ENCODE peak calls at places on chromosomes 3 and 15, in eight cellular contexts. V, T, Y, A, F, G, K and C are unnamed samples.

GRCh38 chr3:171833775-171834460 is 9.2 kb upstream of the TMEM212 start:
- DNase-seq in V (no peak), T (no peak), Y (no peak), A (no peak), F (peak; percentile 32), G (no peak), K (no peak), C (peak; percentile 52)

GRCh38 chr3:80696280-80696679 is 928.5 kb upstream of the ROBO1 start:
- DNase-seq in V (no peak), T (no peak), Y (no peak), A (no peak), F (no peak), G (peak; percentile 22), K (peak; percentile 78), C (no peak)

GRCh38 chr15:84982301-84982920 is 755 bp downstream of the PDE8A start:
- DNase-seq in V (peak; percentile 34), T (peak; percentile 44), Y (no peak), A (peak; percentile 33), F (no peak), G (peak; percentile 54), K (peak; percentile 42), C (no peak)

GRCh38 chr3:127632441-127632840 is 3.5 kb downstream of the PODXL2 start:
- DNase-seq in V (no peak), T (no peak), Y (no peak), A (no peak), F (no peak), G (no peak), K (no peak), C (no peak)

GRCh38 chr3:50806806-50807205 is 132.1 kb downstream of the DOCK3 start:
- DNase-seq in V (peak; percentile 4), T (no peak), Y (no peak), A (no peak), F (no peak), G (no peak), K (peak; percentile 10), C (peak; percentile 14)

GRCh38 chr3:64687781-64688515 is at the start of gene ADAMTS9:
- DNase-seq in V (peak; percentile 91), T (peak; percentile 80), Y (no peak), A (peak; percentile 80), F (no peak), G (peak; percentile 54), K (peak; percentile 85), C (peak; percentile 66)

GRCh38 chr3:99895706-99896441 is 78.2 kb downstream of the CMSS1 start:
- DNase-seq in V (no peak), T (no peak), Y (no peak), A (no peak), F (no peak), G (no peak), K (no peak), C (peak; percentile 92)

GRCh38 chr3:34683851-34684250 is 885.4 kb downstream of the PDCD6IP start:
- DNase-seq in V (peak; percentile 83), T (peak; percentile 61), Y (no peak), A (peak; percentile 45), F (no peak), G (peak; percentile 58), K (peak; percentile 66), C (peak; percentile 48)

GRCh38 chr3:40780801-40781406 is 256.1 kb downstream of the ZNF621 start:
- DNase-seq in V (no peak), T (peak; percentile 55), Y (no peak), A (peak; percentile 59), F (no peak), G (peak; percentile 27), K (no peak), C (peak; percentile 48)

GRCh38 chr15:61227269-61228024 is 1.7 kb downstream of the RORA start:
- DNase-seq in V (peak; percentile 27), T (no peak), Y (no peak), A (peak; percentile 34), F (no peak), G (peak; percentile 14), K (no peak), C (peak; percentile 73)

GRCh38 chr3:53629396-53629711 is 134.9 kb downstream of the CACNA1D start:
- DNase-seq in V (no peak), T (no peak), Y (no peak), A (no peak), F (no peak), G (no peak), K (no peak), C (no peak)

GRCh38 chr15:31352911-31353811 is 26.5 kb downstream of the KLF13 start:
- DNase-seq in V (peak; percentile 90), T (peak; percentile 77), Y (no peak), A (peak; percentile 49), F (peak; percentile 89), G (peak; percentile 52), K (no peak), C (peak; percentile 92)

GRCh38 chr3:108298056-108298455 is 1.7 kb downstream of the HHLA2 start:
- DNase-seq in V (no peak), T (no peak), Y (no peak), A (no peak), F (no peak), G (no peak), K (no peak), C (no peak)

GRCh38 chr3:139533781-139534443 is 5.6 kb downstream of the RBP1 start:
- DNase-seq in V (peak; percentile 66), T (peak; percentile 35), Y (no peak), A (peak; percentile 54), F (no peak), G (peak; percentile 53), K (no peak), C (peak; percentile 9)

GRCh38 chr3:79187441-79187840 is 580.4 kb downstream of the ROBO1 start:
- DNase-seq in V (no peak), T (no peak), Y (no peak), A (no peak), F (no peak), G (no peak), K (no peak), C (no peak)

GRCh38 chr3:65871305-65872141 is 167.2 kb downstream of the MAGI1 start:
- DNase-seq in V (peak; percentile 62), T (peak; percentile 40), Y (no peak), A (no peak), F (no peak), G (peak; percentile 85), K (peak; percentile 50), C (no peak)

GRCh38 chr15:51484781-51485180 is 137.8 kb downstream of the DMXL2 start:
- DNase-seq in V (no peak), T (no peak), Y (no peak), A (no peak), F (no peak), G (no peak), K (no peak), C (no peak)

GRCh38 chr15:38758001-38758400 is 193.4 kb upstream of the RASGRP1 start:
- DNase-seq in V (peak; percentile 46), T (no peak), Y (no peak), A (no peak), F (no peak), G (no peak), K (no peak), C (peak; percentile 89)

GRCh38 chr3:117439812-117440211 is 730.2 kb downstream of the TUSC7 start:
- DNase-seq in V (peak; percentile 28), T (no peak), Y (no peak), A (no peak), F (no peak), G (peak; percentile 15), K (peak; percentile 24), C (peak; percentile 16)

GRCh38 chr15:60479711-60480110 is 769 bp upstream of the ICE2 start:
- DNase-seq in V (no peak), T (no peak), Y (no peak), A (no peak), F (peak; percentile 11), G (no peak), K (no peak), C (no peak)

GRCh38 chr3:158105710-158106438 is at the start of gene SHOX2:
- DNase-seq in V (no peak), T (no peak), Y (no peak), A (peak; percentile 43), F (peak; percentile 25), G (peak; percentile 22), K (peak; percentile 89), C (peak; percentile 80)

GRCh38 chr3:153291052-153291689 is 129.1 kb downstream of the RAP2B start:
- DNase-seq in V (peak; percentile 25), T (no peak), Y (no peak), A (no peak), F (peak; percentile 24), G (no peak), K (peak; percentile 47), C (no peak)
- TF ChIP-seq CTCF in V (peak; percentile 54), T (peak; percentile 57), Y (no peak), A (no peak), F (peak; percentile 54), G (no peak), K (peak; percentile 71), C (peak; percentile 49)

DNA sequence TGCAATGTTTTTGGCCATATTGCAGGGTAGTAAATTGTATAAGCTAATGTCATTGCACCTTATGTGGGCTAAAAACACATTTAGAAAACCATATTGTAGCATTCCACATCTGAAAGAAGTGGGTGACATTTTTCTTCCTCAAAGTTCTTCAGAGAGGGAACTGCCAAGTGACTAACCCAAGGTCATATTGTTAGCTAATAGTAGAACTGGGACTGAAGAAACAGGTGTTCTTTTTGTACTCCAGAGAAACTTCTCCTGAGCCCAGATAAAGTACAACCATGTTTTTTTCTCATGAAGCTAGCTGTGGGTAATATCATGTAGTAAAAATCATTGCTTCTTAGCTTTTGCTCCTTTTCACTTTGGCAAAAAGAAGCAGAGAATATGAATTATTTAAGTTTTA is 333.0 kb downstream of the NSUN3 start:
- DNase-seq in V (no peak), T (no peak), Y (no peak), A (no peak), F (no peak), G (no peak), K (no peak), C (no peak)
- TF ChIP-seq CTCF in V (no peak), T (no peak), Y (no peak), A (no peak), F (no peak), G (no peak), K (no peak), C (no peak)

DNA sequence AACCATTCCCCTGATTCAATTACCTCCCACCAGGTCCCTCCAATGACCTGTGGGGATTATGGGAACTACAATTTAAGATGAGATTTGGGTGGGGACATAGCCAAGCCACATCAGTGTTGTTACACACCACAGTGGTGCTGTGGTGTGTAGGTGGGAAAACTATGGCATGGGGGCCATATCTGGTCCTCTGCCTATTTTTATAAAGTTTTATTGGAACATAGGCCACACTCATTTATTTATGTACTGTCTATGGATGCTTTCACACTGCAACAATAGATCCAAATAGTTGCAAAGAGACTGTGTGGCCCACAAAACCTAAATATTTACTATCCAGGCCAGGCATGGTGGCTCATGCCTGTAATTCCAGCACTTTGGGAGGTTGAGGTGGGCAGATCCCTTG is 46.4 kb downstream of the FLNB start:
- DNase-seq in V (no peak), T (no peak), Y (no peak), A (no peak), F (no peak), G (no peak), K (no peak), C (no peak)
- TF ChIP-seq CTCF in V (no peak), T (no peak), Y (no peak), A (no peak), F (no peak), G (no peak), K (no peak), C (no peak)

DNA sequence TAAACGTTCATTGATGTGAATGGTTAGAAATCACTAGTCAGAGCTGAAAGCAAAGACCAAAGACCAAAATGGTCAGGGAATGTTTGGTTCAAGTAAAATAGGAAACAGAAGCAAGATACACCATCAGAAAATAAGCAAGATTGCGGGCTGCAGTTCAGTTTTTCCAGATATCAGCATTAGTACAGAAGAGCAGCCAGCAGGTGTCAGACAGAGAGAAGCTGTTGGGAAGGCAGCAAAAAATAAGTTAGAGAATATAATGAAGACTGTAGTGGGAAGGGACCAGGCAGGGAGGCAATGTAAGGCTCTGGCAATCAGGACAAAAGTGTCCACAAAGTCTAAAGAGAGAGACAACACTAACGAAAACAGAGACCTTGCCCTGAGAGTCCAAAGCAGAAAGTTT is 639.4 kb upstream of the NAALADL2 start:
- DNase-seq in V (no peak), T (no peak), Y (no peak), A (no peak), F (no peak), G (no peak), K (no peak), C (no peak)
- TF ChIP-seq CTCF in V (no peak), T (no peak), Y (no peak), A (no peak), F (no peak), G (no peak), K (no peak), C (peak; percentile 16)